ENCODE peak calls at places on chromosomes 5 and 9, in six cellular contexts. U, F, S, Z, D and V are unnamed samples.

GRCh38 chr9:99251157-99251556 is 29.1 kb downstream of the SEC61B start:
- DNase-seq in D (no peak), F (no peak), U (no peak), Z (no peak), S (no peak), V (no peak)

GRCh38 chr5:100792781-100793180 is 110.3 kb downstream of the ST8SIA4 start:
- DNase-seq in S (no peak), F (no peak), U (no peak), Z (no peak), D (no peak), V (no peak)

GRCh38 chr5:759781-760362 is 24.7 kb downstream of the ZDHHC11B start:
- DNase-seq in S (no peak), Z (no peak), D (no peak), F (no peak), U (no peak), V (peak; percentile 29)

GRCh38 chr9:130445268-130445983 is 665 bp downstream of the ASS1 start:
- DNase-seq in Z (no peak), F (no peak), U (peak; percentile 81), D (peak; percentile 89), S (no peak), V (no peak)

GRCh38 chr5:179309383-179309670 is 35.9 kb downstream of the ADAMTS2 start:
- DNase-seq in Z (no peak), S (no peak), D (no peak), U (no peak), F (no peak), V (no peak)

GRCh38 chr9:98226968-98227367 is 28.5 kb downstream of the TBC1D2 start:
- DNase-seq in D (no peak), U (peak; percentile 46), Z (no peak), F (no peak), S (no peak), V (no peak)

GRCh38 chr5:1441166-1441865 is 3.9 kb downstream of the SLC6A3 start:
- DNase-seq in F (no peak), U (no peak), S (no peak), D (no peak), Z (no peak), V (no peak)

GRCh38 chr5:107300928-107301327 is 369.8 kb downstream of the EFNA5 start:
- DNase-seq in F (no peak), D (no peak), U (no peak), Z (no peak), S (no peak), V (no peak)

GRCh38 chr9:124450241-124450924 is at the start of gene ADGRD2:
- DNase-seq in Z (peak; percentile 70), U (peak; percentile 44), D (no peak), F (peak; percentile 4), S (peak; percentile 41), V (peak; percentile 95)

GRCh38 chr5:177403194-177403825 is 2.8 kb upstream of the PFN3 start:
- DNase-seq in D (peak; percentile 43), Z (no peak), F (peak; percentile 12), U (peak; percentile 64), S (peak; percentile 32), V (peak; percentile 72)

GRCh38 chr5:11906495-11906894 is 2.2 kb upstream of the CTNND2 start:
- DNase-seq in S (no peak), F (no peak), D (no peak), U (no peak), Z (no peak), V (no peak)

GRCh38 chr9:120396418-120396817 is 183.5 kb downstream of the CDK5RAP2 start:
- DNase-seq in S (no peak), Z (no peak), D (no peak), F (no peak), U (no peak), V (no peak)

GRCh38 chr5:9596256-9596655 is 33.9 kb downstream of the TAS2R1 start:
- DNase-seq in U (no peak), S (no peak), D (no peak), F (no peak), Z (no peak), V (no peak)

GRCh38 chr9:70111641-70112236 is 68.1 kb downstream of the MAMDC2 start:
- DNase-seq in U (no peak), S (no peak), Z (no peak), F (peak; percentile 29), D (no peak), V (no peak)

GRCh38 chr5:61280766-61281427 is 51.2 kb upstream of the ZSWIM6 start:
- DNase-seq in Z (no peak), S (no peak), U (no peak), D (no peak), F (no peak), V (no peak)

GRCh38 chr5:177539411-177539810 is 15.0 kb downstream of the FAM193B start:
- DNase-seq in Z (no peak), F (peak; percentile 77), U (peak; percentile 81), S (no peak), D (no peak), V (no peak)

GRCh38 chr5:6544561-6544935 is 88.3 kb downstream of the NSUN2 start:
- DNase-seq in U (no peak), S (no peak), F (no peak), D (no peak), Z (no peak), V (no peak)

GRCh38 chr5:81908044-81908443 is 63.8 kb upstream of the ATG10 start:
- DNase-seq in S (no peak), U (no peak), F (no peak), D (no peak), Z (no peak), V (no peak)

GRCh38 chr5:28344803-28345433 is 1306.5 kb upstream of the CDH9 start:
- DNase-seq in D (peak; percentile 69), Z (peak; percentile 2), U (peak; percentile 34), S (peak; percentile 49), F (no peak), V (peak; percentile 29)

GRCh38 chr5:120538149-120538548 is 74.0 kb downstream of the PRR16 start:
- DNase-seq in S (no peak), F (peak; percentile 90), D (no peak), Z (no peak), U (peak; percentile 35), V (no peak)

GRCh38 chr9:137374131-137374845 is 48.7 kb downstream of the EXD3 start:
- DNase-seq in U (no peak), S (no peak), F (no peak), Z (no peak), D (no peak), V (peak; percentile 35)

GRCh38 chr5:119301947-119302346 is 53.9 kb upstream of the TNFAIP8 start:
- DNase-seq in S (no peak), U (no peak), Z (no peak), D (no peak), F (peak; percentile 42), V (no peak)

GRCh38 chr5:9046756-9047481 is 499.0 kb downstream of the SEMA5A start:
- DNase-seq in S (no peak), D (peak; percentile 10), U (peak; percentile 98), Z (no peak), F (peak; percentile 99), V (no peak)

GRCh38 chr9:88197016-88197415 is 58.7 kb upstream of the SPATA31C2 start:
- DNase-seq in S (no peak), D (peak; percentile 37), Z (no peak), U (peak; percentile 82), F (peak; percentile 75), V (no peak)

GRCh38 chr5:62190173-62190572 is 115.8 kb upstream of the KIF2A start:
- DNase-seq in S (no peak), Z (no peak), F (no peak), U (no peak), D (no peak), V (no peak)

GRCh38 chr9:118652258-118652657 is 717.0 kb downstream of the BRINP1 start:
- DNase-seq in D (no peak), F (no peak), S (no peak), Z (no peak), U (no peak), V (no peak)

GRCh38 chr5:52693279-52693678 is 94.4 kb upstream of the ITGA1 start:
- DNase-seq in S (no peak), D (peak; percentile 24), F (peak; percentile 45), Z (no peak), U (peak; percentile 53), V (peak; percentile 45)

GRCh38 chr9:136193891-136194279 is 11.0 kb downstream of the LHX3 start:
- DNase-seq in F (no peak), S (no peak), Z (no peak), U (no peak), D (no peak), V (no peak)

GRCh38 chr5:77645158-77645994 is 6.9 kb upstream of the OTP start:
- DNase-seq in S (no peak), D (peak; percentile 67), U (peak; percentile 12), Z (no peak), F (no peak), V (peak; percentile 66)

GRCh38 chr9:99801775-99802174 is 19.9 kb upstream of the NR4A3 start:
- DNase-seq in S (no peak), Z (no peak), D (peak; percentile 81), U (no peak), F (no peak), V (no peak)

GRCh38 chr5:179288809-179289185 is 56.5 kb downstream of the ADAMTS2 start:
- DNase-seq in Z (no peak), S (no peak), U (no peak), F (no peak), D (no peak), V (no peak)

GRCh38 chr9:71509054-71509453 is 259.3 kb downstream of the CEMIP2 start:
- DNase-seq in U (no peak), Z (no peak), S (no peak), F (no peak), D (peak; percentile 77), V (no peak)

GRCh38 chr5:66864240-66864884 is 268.2 kb downstream of the MAST4 start:
- DNase-seq in D (peak; percentile 73), Z (no peak), F (peak; percentile 47), U (peak; percentile 22), S (no peak), V (no peak)

GRCh38 chr9:19513671-19514275 is 105.0 kb downstream of the ACER2 start:
- DNase-seq in Z (no peak), D (no peak), F (no peak), U (no peak), S (no peak), V (no peak)
- H2AFZ ChIP-seq in Z (no peak overlapping the region), D (no peak overlapping the region), F (peak overlapping the region; percentile 60), U (no peak overlapping the region), S (peak overlapping the region; percentile 84), V (no peak overlapping the region)

GRCh38 chr9:121709798-121710197 is 58.4 kb downstream of the DAB2IP start:
- DNase-seq in F (peak; percentile 27), Z (no peak), U (no peak), S (no peak), D (no peak), V (no peak)
- H3K79me1 ChIP-seq in F (peaks cover 96% of the 10 kb centered on the region), Z (peaks cover 37% of the 10 kb centered on the region), U (peaks cover 83% of the 10 kb centered on the region), S (peaks cover 10% of the 10 kb centered on the region), D (no peaks in the 10 kb centered on the region), V (peaks cover 6% of the 10 kb centered on the region)

DNA sequence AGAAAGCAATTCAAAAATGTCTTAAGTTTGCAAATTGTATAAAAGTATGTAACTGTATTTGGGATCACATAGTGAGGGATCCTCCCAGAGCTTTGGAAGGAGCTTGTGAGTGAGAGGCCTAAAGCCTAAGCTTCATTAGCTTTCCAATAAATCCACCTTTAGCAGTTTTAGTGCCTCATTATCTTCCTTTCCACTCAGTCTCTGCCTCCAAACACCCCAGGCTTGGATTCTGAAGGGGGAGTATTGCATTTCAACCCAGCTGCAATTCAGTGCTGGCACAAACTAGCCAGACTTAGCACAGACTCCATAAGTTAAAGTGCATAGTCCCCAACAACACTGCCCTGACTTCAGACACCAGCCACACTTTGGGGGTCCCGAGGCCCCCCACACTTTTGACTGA is 113.5 kb downstream of the SMARCA2 start:
- DNase-seq in F (no peak), Z (no peak), S (no peak), D (no peak), U (no peak), V (no peak)
- H2AFZ ChIP-seq in F (no peak overlapping the region), Z (no peak overlapping the region), S (peak overlapping the region; percentile 73), D (no peak overlapping the region), U (no peak overlapping the region), V (no peak overlapping the region)

GRCh38 chr5:25849270-25849669 is 1189.1 kb downstream of the CDH9 start:
- DNase-seq in D (no peak), Z (no peak), S (no peak), U (no peak), F (no peak), V (no peak)
- H3K79me1 ChIP-seq in D (no peaks in the 10 kb centered on the region), Z (no peaks in the 10 kb centered on the region), S (no peaks in the 10 kb centered on the region), U (no peaks in the 10 kb centered on the region), F (no peaks in the 10 kb centered on the region), V (no peaks in the 10 kb centered on the region)